ENCODE peak calls at places on chromosomes 3 and 15, in four cellular contexts. H is hepatocyte, I is neuronal stem cell, C is DND-41. Q is an unnamed sample. For H3K36me3 and H3K4me1, the result is how much of the 10 kb centered on the place peaks cover.

GRCh38 chr3:123143669-123144411 is 57.9 kb upstream of the SEC22A start:
- DNase-seq in I (no peak), C (no peak), H (peak), Q (no peak)

GRCh38 chr3:71121429-71122167 is 461.9 kb downstream of the FOXP1 start:
- DNase-seq in C (no peak), I (no peak), H (no peak), Q (no peak)

GRCh38 chr15:26936502-26936901 is 34.5 kb upstream of the GABRG3 start:
- DNase-seq in C (no peak), H (no peak), I (no peak), Q (no peak)

GRCh38 chr3:22175899-22176298 is 424.9 kb upstream of the ZNF385D start:
- DNase-seq in I (no peak), H (no peak), C (no peak), Q (no peak)

GRCh38 chr15:71079208-71080044 is 35.8 kb upstream of the THSD4 start:
- DNase-seq in H (peak), C (no peak), I (no peak), Q (no peak)

GRCh38 chr3:99633887-99634558 is 4.4 kb upstream of the COL8A1 start:
- DNase-seq in I (no peak), C (no peak), H (no peak), Q (no peak)

GRCh38 chr3:122332551-122332950 is 7.5 kb downstream of the CSTA start:
- DNase-seq in H (no peak), C (no peak), I (no peak), Q (no peak)

GRCh38 chr3:30643763-30644462 is 37.5 kb downstream of the TGFBR2 start:
- DNase-seq in H (no peak), C (peak), I (no peak), Q (peak)

GRCh38 chr3:111635403-111635802 is 40.3 kb upstream of the ZBED2 start:
- DNase-seq in I (no peak), C (no peak), H (no peak), Q (no peak)

GRCh38 chr15:72136170-72137051 is 18.2 kb downstream of the SENP8 start:
- DNase-seq in I (no peak), H (no peak), C (no peak), Q (no peak)

GRCh38 chr3:111080357-111080937 is 8.8 kb downstream of the NECTIN3 start:
- DNase-seq in H (peak), I (no peak), C (no peak), Q (no peak)

GRCh38 chr3:143166376-143166775 is 46.8 kb downstream of the CHST2 start:
- DNase-seq in I (no peak), H (no peak), C (no peak), Q (no peak)

GRCh38 chr3:25663324-25664065 is 1.2 kb downstream of the TOP2B start:
- DNase-seq in I (peak), C (peak), H (peak), Q (peak)

GRCh38 chr3:129473766-129474152 is 33.7 kb downstream of the IFT122 start:
- DNase-seq in I (no peak), C (no peak), H (no peak), Q (no peak)

GRCh38 chr3:57768595-57768994 is 12.5 kb downstream of the SLMAP start:
- DNase-seq in C (no peak), H (no peak), I (no peak), Q (no peak)
- H3K36me3 ChIP-seq in C (under half), H (under half), I (under half), Q (under half)

GRCh38 chr15:64893481-64894394 is 18.0 kb upstream of the ANKDD1A start:
- DNase-seq in C (peak), H (peak), I (peak), Q (peak)
- H3K4me1 ChIP-seq in C (under half), H (under half), I (under half), Q (half or more)

GRCh38 chr15:89099968-89100367 is 11.7 kb downstream of the ABHD2 start:
- DNase-seq in I (no peak), H (no peak), C (no peak), Q (no peak)

GRCh38 chr15:89095556-89095955 is 7.3 kb downstream of the ABHD2 start:
- DNase-seq in C (no peak), I (no peak), H (no peak), Q (no peak)

GRCh38 chr15:89096664-89097063 is 8.4 kb downstream of the ABHD2 start:
- DNase-seq in I (no peak), H (no peak), C (no peak), Q (no peak)

GRCh38 chr15:89097313-89097712 is 9.1 kb downstream of the ABHD2 start:
- DNase-seq in H (no peak), C (no peak), I (no peak), Q (no peak)

DNA sequence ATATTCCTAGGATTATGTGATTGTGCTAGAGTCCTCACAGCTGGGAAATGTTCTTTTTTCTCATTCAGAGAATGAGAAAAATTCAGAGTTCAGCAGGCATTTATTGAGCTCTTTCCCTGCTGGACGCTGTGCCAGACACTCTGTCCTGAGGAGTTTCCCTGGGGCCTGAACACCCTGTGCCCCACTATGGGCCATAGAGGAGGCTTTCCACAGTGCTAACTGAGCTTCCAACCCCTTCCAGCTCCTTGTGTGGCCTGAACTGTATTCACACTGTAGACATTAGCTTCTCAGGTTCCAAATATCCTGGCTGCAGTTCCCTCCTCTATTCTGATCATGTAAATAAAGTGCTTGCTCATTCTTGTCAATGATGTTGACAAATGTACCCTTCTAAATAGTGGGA is 10.0 kb downstream of the ABHD2 start:
- DNase-seq in H (no peak), C (no peak), I (no peak), Q (no peak)
- H3K27ac ChIP-seq in H (peak), C (no peak), I (no peak), Q (no peak)

GRCh38 chr3:52609316-52609815 is 73.0 kb downstream of the UQCC5 start:
- DNase-seq in I (no peak), H (no peak), C (no peak), Q (no peak)

GRCh38 chr3:52620580-52620979 is 65.1 kb downstream of the PBRM1 start:
- DNase-seq in I (no peak), C (no peak), H (no peak), Q (no peak)

GRCh38 chr3:52614689-52615088 is 71.0 kb downstream of the PBRM1 start:
- DNase-seq in I (no peak), H (no peak), C (no peak), Q (no peak)

GRCh38 chr3:52615178-52615577 is 70.5 kb downstream of the PBRM1 start:
- DNase-seq in C (no peak), H (no peak), I (no peak), Q (no peak)
- H3K36me3 ChIP-seq in C (half or more), H (under half), I (half or more), Q (under half)

Q was measured in CD4-positive, alpha-beta memory T cell.